ENCODE peak calls at places on chromosomes 7 and 10, in seven cellular contexts. C is GM12878, R is suprapubic skin, K is right lobe of liver, J is spleen, D is MM.1S, F is A673. Q is an unnamed sample.

GRCh38 chr7:42429339-42429738 is 192.3 kb upstream of the GLI3 start:
- DNase-seq in J (no peak), K (no peak), D (no peak), F (no peak), R (no peak), C (no peak), Q (no peak)

GRCh38 chr10:69362471-69362954 is 54.2 kb downstream of the TACR2 start:
- DNase-seq in R (no peak), F (no peak), J (no peak), C (no peak), D (no peak), K (no peak), Q (no peak)

GRCh38 chr10:89921422-89921821 is 220.0 kb downstream of the KIF20B start:
- DNase-seq in C (no peak), J (no peak), F (no peak), D (no peak), R (no peak), K (no peak), Q (no peak)

GRCh38 chr7:85184599-85185354 is 2.1 kb downstream of the SEMA3D start:
- DNase-seq in C (no peak), F (peak; percentile 64), R (peak; percentile 81), K (no peak), D (no peak), J (peak; percentile 70), Q (peak; percentile 13)

GRCh38 chr10:20767028-20767427 is 130.1 kb downstream of the NEBL start:
- DNase-seq in F (peak; percentile 21), C (no peak), K (no peak), D (no peak), R (no peak), J (no peak), Q (no peak)

GRCh38 chr7:136956232-136956631 is 87.8 kb downstream of the CHRM2 start:
- DNase-seq in C (no peak), K (no peak), D (peak; percentile 18), F (no peak), R (no peak), J (no peak), Q (no peak)

GRCh38 chr7:40675741-40676140 is 540.9 kb downstream of the SUGCT start:
- DNase-seq in J (no peak), D (no peak), R (no peak), C (no peak), F (no peak), K (no peak), Q (no peak)

GRCh38 chr7:69467826-69468225 is 130.4 kb upstream of the AUTS2 start:
- DNase-seq in D (no peak), R (peak; percentile 2), J (no peak), F (no peak), K (no peak), C (no peak), Q (no peak)

GRCh38 chr10:101601541-101601940 is 13.4 kb downstream of the DPCD start:
- DNase-seq in C (no peak), R (no peak), K (no peak), F (no peak), D (no peak), J (peak; percentile 46), Q (no peak)

DNA sequence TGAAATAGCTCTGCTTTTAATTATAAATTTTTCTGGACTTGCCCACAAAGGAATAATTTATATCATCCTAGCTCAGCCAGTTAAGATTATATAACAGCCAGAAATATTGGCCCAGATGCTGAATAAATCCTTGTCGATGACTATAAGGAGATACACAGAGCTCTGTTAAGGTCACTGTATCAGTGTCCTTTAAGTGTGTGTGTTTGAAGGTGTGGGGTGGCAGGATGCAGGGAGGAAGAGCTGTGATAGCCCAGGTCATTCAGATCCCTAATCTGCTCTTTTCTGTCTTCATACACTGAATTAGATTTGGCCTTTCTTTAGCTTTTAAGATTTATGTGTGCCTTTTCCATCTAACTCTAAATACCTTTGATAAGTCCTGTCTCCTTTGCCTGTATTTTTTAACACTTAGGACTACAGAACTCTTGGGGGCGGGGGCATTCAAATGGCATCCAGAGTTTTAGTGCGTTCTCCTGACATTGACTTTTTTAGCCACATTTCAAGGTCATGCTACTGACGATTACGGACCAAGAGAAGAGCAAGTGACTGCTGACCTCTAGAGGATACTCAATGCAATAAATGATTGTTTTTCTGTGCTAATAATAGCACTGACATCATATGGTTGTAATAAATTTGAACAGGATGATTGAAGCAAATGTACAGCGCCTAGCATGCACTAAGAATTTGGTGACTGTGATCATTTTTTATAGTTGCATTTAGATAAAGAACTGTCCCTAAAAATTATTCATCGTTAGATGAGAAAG is 172.3 kb downstream of the CACNB2 start:
- DNase-seq in D (peak; percentile 48), R (no peak), F (peak; percentile 65), C (no peak), J (no peak), K (no peak), Q (no peak)
- TF ChIP-seq CTCF in D (peak; percentile 34), R (no peak), F (peak; percentile 64), C (peak; percentile 77), J (no peak), K (peak; percentile 55), Q (peak; percentile 55)

DNA sequence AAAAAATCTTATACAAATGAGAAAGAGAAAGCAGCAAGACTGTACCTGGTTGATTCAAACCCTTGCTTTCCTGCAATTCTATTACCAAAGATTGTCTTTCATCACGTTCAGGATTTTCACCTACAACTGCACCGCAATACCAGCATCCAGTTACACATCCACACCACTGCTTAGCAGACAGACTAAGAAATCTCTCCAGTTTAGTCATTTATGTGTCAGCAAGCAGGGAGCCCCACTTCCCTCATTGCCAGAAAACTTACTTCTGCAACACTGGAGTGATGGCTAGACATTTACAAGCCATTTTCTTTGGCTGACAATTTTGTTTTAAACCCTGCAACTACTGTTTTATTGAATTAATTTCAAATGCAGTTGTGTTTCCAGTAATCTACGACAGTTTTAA is 359.6 kb upstream of the MEOX2 start:
- DNase-seq in D (no peak), C (no peak), R (no peak), K (no peak), F (no peak), J (no peak), Q (no peak)
- TF ChIP-seq CTCF in D (no peak), C (no peak), R (no peak), K (no peak), F (no peak), J (no peak), Q (no peak)

GRCh38 chr10:73922007-73922863 is 11.3 kb downstream of the PLAU start:
- DNase-seq in F (no peak), D (peak; percentile 62), K (no peak), J (no peak), C (no peak), R (no peak), Q (no peak)

GRCh38 chr10:73922864-73923133 is 11.9 kb downstream of the PLAU start:
- DNase-seq in R (no peak), C (no peak), D (no peak), F (no peak), K (no peak), J (no peak), Q (no peak)

GRCh38 chr10:73916761-73917470 is 6.0 kb downstream of the PLAU start:
- DNase-seq in K (no peak), F (no peak), C (no peak), R (no peak), D (peak; percentile 50), J (no peak), Q (no peak)

GRCh38 chr10:73917566-73918305 is 6.8 kb downstream of the PLAU start:
- DNase-seq in F (no peak), R (no peak), J (no peak), D (no peak), K (no peak), C (no peak), Q (no peak)

GRCh38 chr10:73920084-73920483 is 9.2 kb downstream of the PLAU start:
- DNase-seq in D (peak; percentile 61), J (no peak), F (peak; percentile 30), R (peak; percentile 82), K (no peak), C (no peak), Q (no peak)
- TF ChIP-seq CTCF in D (no peak), J (no peak), F (no peak), R (no peak), K (no peak), C (no peak), Q (no peak)

DNA sequence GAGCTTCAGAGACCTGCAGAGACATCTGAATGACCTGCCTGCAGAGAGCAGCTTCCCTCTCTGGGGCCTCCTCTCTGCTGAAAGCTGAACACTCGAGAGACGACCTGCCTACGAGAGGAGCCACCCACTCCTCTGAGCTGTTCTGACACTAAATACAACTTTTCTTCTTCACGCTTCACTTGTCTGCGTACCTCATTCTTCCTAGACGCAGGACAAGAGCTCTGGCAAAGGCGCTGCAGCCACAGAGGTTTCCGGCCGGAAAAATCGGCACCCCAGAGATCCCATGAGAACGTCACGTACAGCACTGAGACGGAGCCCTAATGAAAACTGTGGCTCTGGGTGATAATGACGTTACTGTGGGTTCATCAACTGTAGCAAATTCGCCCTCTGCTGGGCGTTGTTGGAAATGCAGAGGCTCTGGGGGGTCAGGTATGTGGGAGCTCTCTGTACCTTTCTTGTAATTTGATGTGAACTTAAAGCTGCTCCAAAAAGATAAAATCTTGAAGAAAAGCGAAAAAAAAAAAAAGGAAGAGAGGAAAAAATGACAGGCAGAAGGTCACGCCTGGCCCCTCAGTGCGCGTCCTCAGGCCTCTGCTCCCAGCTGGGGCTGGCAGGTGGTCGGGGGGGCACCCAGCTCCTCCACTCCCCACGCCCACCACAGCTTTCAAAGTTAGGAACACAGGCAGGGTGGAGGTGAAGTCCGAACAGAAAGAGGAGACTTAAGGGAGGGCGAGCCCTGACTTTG is 120.7 kb downstream of the DYNC2I1 start:
- DNase-seq in K (peak; percentile 82), J (peak; percentile 92), R (peak; percentile 90), C (peak; percentile 71), D (peak; percentile 89), F (peak; percentile 84), Q (peak; percentile 79)
- TF ChIP-seq CTCF in K (peak; percentile 90), J (peak; percentile 96), R (peak; percentile 94), C (peak; percentile 94), D (peak; percentile 98), F (peak; percentile 95), Q (peak; percentile 85)